ENCODE peak calls at places on chromosomes 11 and 22, in six cellular contexts. T, F, K, B, U and W are unnamed samples.

GRCh38 chr11:118896472-118896913 is 12.8 kb downstream of the CXCR5 start:
- DNase-seq in T (peak; percentile 7), B (no peak), K (no peak), U (no peak), F (no peak), W (peak; percentile 20)

GRCh38 chr22:33851240-33851639 is 69.0 kb downstream of the LARGE1 start:
- DNase-seq in F (no peak), K (no peak), U (no peak), B (no peak), T (no peak), W (no peak)

GRCh38 chr11:10927533-10927932 is 69.7 kb upstream of the ZBED5 start:
- DNase-seq in K (no peak), F (no peak), T (peak; percentile 55), U (no peak), B (no peak), W (no peak)

GRCh38 chr11:45314900-45315299 is 28.8 kb upstream of the SYT13 start:
- DNase-seq in T (no peak), B (no peak), U (no peak), F (no peak), K (no peak), W (no peak)

GRCh38 chr11:34915136-34916013 is 804 bp downstream of the APIP start:
- DNase-seq in B (no peak), K (no peak), F (peak; percentile 8), U (peak; percentile 55), T (no peak), W (no peak)

GRCh38 chr22:42388130-42388797 is 43.9 kb downstream of the NFAM1 start:
- DNase-seq in B (peak; percentile 60), F (no peak), U (no peak), T (no peak), K (no peak), W (no peak)

GRCh38 chr22:44956835-44957234 is 53.0 kb downstream of the PHF21B start:
- DNase-seq in B (no peak), U (no peak), T (no peak), K (no peak), F (no peak), W (no peak)

GRCh38 chr11:67646535-67647336 is 3.8 kb downstream of the ACY3 start:
- DNase-seq in B (peak; percentile 75), F (no peak), U (no peak), T (peak; percentile 79), K (no peak), W (no peak)

GRCh38 chr11:61347916-61348461 is 13.7 kb downstream of the CYB561A3 start:
- DNase-seq in U (no peak), F (no peak), K (no peak), T (no peak), B (no peak), W (no peak)
- TF ChIP-seq POLR2A in U (no peak), F (no peak), K (no peak), T (no peak), B (no peak), W (no peak)

GRCh38 chr11:63871962-63872832 is 33.3 kb downstream of the MARK2 start:
- DNase-seq in U (peak; percentile 90), B (peak; percentile 92), K (peak; percentile 93), T (peak; percentile 87), F (peak; percentile 71), W (peak; percentile 91)
- TF ChIP-seq CTCF in U (no peak), B (peak; percentile 87), K (no peak), T (peak; percentile 71), F (peak; percentile 48), W (peak; percentile 43)

GRCh38 chr11:113644605-113645004 is 61.5 kb downstream of the TMPRSS5 start:
- DNase-seq in T (no peak), U (no peak), B (no peak), F (no peak), K (no peak), W (no peak)

GRCh38 chr11:113643701-113644100 is 62.4 kb downstream of the TMPRSS5 start:
- DNase-seq in T (no peak), K (no peak), F (no peak), U (no peak), B (no peak), W (no peak)

GRCh38 chr11:113647856-113648255 is 58.3 kb downstream of the TMPRSS5 start:
- DNase-seq in T (no peak), F (no peak), U (no peak), B (no peak), K (no peak), W (no peak)

GRCh38 chr11:113647108-113647507 is 59.0 kb downstream of the TMPRSS5 start:
- DNase-seq in K (no peak), B (no peak), T (no peak), U (no peak), F (no peak), W (no peak)

DNA sequence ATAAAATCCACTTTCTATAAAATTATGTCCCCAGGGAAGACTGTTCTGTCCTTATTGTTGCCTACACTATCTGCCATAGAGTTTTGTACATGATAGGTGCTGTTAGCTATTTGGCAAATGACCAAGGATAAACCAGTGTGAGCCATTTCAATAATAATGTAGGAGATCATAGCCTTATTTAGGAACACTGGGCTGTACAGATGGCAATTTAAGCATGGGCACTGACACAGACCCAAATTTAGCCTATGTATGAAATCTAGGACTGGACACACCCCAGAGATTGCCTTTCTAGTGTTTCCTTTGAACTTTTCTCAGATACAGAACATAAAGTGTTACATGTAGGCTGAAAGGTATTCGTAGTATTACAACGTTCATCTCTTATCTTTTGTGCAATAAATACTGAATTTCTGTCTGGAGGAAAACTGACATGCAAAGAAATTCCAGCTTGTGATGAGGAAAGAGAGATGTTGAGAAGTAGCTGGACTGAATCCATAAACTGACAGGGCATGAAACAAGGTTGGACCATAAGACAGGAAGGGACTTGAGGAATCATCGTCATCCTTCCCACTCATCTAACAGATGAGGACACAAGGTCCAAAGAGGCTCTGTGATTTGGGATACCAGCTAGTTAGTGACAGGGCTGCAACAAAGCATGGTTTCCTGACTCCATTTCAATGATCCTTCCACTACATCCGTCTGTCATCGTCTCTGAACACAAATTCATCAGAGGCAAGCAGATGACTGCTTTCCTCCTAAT is 60.3 kb downstream of the TMPRSS5 start:
- DNase-seq in K (no peak), T (no peak), F (no peak), U (no peak), B (no peak), W (no peak)
- H3K27ac ChIP-seq in K (no peak overlapping the region), T (no peak overlapping the region), F (no peak overlapping the region), U (no peak overlapping the region), B (no peak overlapping the region), W (no peak overlapping the region)

GRCh38 chr11:57712256-57713150 is at the start of gene TMX2:
- DNase-seq in T (peak; percentile 94), F (peak; percentile 95), B (peak; percentile 93), K (peak; percentile 97), U (peak; percentile 97), W (peak; percentile 92)

GRCh38 chr11:57709802-57710367 is 2.1 kb downstream of the MED19 start:
- DNase-seq in B (no peak), K (no peak), F (no peak), U (no peak), T (no peak), W (no peak)

GRCh38 chr11:57713849-57714248 is 1.5 kb downstream of the TMX2 start:
- DNase-seq in F (no peak), T (no peak), B (no peak), U (no peak), K (no peak), W (no peak)

GRCh38 chr11:57711414-57712255 is at the start of gene MED19:
- DNase-seq in U (peak; percentile 90), F (peak; percentile 75), T (peak; percentile 88), K (peak; percentile 83), B (peak; percentile 93), W (no peak)
- TF ChIP-seq POLR2A in U (no peak), F (peak; percentile 57), T (peak; percentile 72), K (no peak), B (peak; percentile 69), W (peak; percentile 66)

DNA sequence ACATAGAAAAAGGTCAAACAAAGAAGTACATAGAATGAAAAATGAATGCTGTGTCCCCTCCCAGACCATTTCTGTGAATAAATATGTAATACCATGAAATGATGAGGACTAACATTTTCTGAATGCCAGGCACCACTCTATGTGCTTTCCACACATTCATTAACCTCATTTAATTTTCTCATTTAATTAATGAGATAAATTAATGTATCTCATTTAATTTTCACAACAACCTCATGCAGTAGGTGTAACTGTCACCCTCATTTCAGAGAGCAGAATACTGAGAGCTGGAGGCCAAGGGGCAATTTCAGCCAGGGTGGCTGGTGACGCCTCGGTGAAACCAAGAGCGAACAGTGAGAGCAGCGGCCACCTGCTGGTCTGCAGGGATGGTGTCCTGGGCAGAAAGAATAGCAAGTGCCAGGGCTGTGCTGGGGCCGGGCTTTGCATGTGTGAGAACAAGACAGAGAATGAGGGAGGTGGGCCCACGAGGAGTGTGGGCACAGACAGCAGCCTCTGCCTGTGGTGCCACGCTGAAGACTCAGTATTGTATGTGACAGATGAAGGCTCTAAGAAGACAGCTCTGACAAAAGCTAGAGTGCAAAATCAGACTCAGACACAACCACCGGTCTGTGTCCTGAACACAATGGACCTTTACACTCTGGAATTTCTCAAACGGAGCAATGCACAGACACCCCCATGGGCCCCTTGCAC is 1.8 kb upstream of the SERPIND1 start:
- DNase-seq in K (no peak), T (no peak), B (no peak), U (no peak), F (no peak), W (no peak)
- TF ChIP-seq CTCF in K (no peak), T (no peak), B (no peak), U (no peak), F (no peak), W (no peak)